ENCODE peak calls at places on chromosome 1, in nine cellular contexts. H is EL; K is right cardiac atrium; X is iris pigment epithelial cell; R is BE2C; B is mucosa of descending colon; W is activated naive CD4-positive, alpha-beta T cell treated with Interleukin-2 at 50 U/mL for 16 hours; T is NCI-H510A; N is GM12891. L is an unnamed sample.

GRCh38 chr1:162029205-162029604 is 5.5 kb upstream of the OLFML2B start:
- DNase-seq in B (peak), W (no peak), K (no peak), N (no peak), X (no peak), R (peak), H (no peak), T (no peak), L (no peak)

GRCh38 chr1:37621326-37621870 is 13.3 kb downstream of the RSPO1 start:
- DNase-seq in B (no peak), R (no peak), K (no peak), W (no peak), T (no peak), X (no peak), H (no peak), N (no peak), L (no peak)

GRCh38 chr1:11143401-11143800 is 43.7 kb upstream of the EXOSC10 start:
- DNase-seq in X (no peak), W (no peak), H (no peak), N (no peak), T (no peak), K (no peak), B (no peak), R (no peak), L (no peak)

GRCh38 chr1:1547011-1547410 is 6.6 kb upstream of the TMEM240 start:
- DNase-seq in W (no peak), R (no peak), H (no peak), N (no peak), X (no peak), B (no peak), T (no peak), K (no peak), L (no peak)

GRCh38 chr1:31660871-31661455 is 16.3 kb upstream of the PEF1 start:
- DNase-seq in R (no peak), T (no peak), K (no peak), W (no peak), N (no peak), B (no peak), X (no peak), H (no peak), L (no peak)

GRCh38 chr1:8873506-8874229 is 4.8 kb downstream of the ENO1 start:
- DNase-seq in T (peak), X (peak), R (peak), N (no peak), K (peak), W (peak), H (peak), B (peak), L (peak)

GRCh38 chr1:203556047-203556851 is 62.3 kb downstream of the OPTC start:
- DNase-seq in K (peak), H (peak), N (no peak), T (no peak), W (no peak), X (peak), R (peak), B (no peak), L (peak)

GRCh38 chr1:40239626-40240025 is 8.1 kb upstream of the TMCO2 start:
- DNase-seq in K (no peak), R (no peak), B (no peak), X (no peak), T (no peak), W (no peak), H (no peak), N (no peak), L (no peak)

GRCh38 chr1:19477284-19478240 is 7.8 kb downstream of the CAPZB start:
- DNase-seq in B (peak), R (no peak), T (peak), X (no peak), N (no peak), W (peak), H (no peak), K (peak), L (no peak)

GRCh38 chr1:66768935-66769334 is 16.7 kb downstream of the DYNLT5 start:
- DNase-seq in B (no peak), X (no peak), T (no peak), K (no peak), W (no peak), R (no peak), H (no peak), N (no peak), L (no peak)

GRCh38 chr1:20126806-20127440 is 7.6 kb upstream of the PLA2G2D start:
- DNase-seq in B (no peak), T (no peak), H (no peak), R (no peak), W (no peak), N (no peak), K (no peak), X (no peak), L (no peak)

GRCh38 chr1:210358511-210359148 is 29.9 kb downstream of the HHAT start:
- DNase-seq in N (no peak), R (no peak), X (no peak), T (no peak), B (peak), W (no peak), K (no peak), H (no peak), L (no peak)

GRCh38 chr1:226764533-226764932 is 25.5 kb upstream of the ITPKB start:
- DNase-seq in H (no peak), K (no peak), W (no peak), X (no peak), B (no peak), T (no peak), N (no peak), R (no peak), L (no peak)

GRCh38 chr1:54806931-54807611 is 5.9 kb upstream of the TTC22 start:
- DNase-seq in R (no peak), X (no peak), W (peak), B (no peak), K (no peak), T (no peak), H (peak), N (no peak), L (peak)

GRCh38 chr1:237763137-237763536 is 127.6 kb downstream of the ZP4 start:
- DNase-seq in B (no peak), H (no peak), R (no peak), K (no peak), T (no peak), N (no peak), X (no peak), W (no peak), L (no peak)

GRCh38 chr1:168079761-168080160 is 57.0 kb downstream of the GPR161 start:
- DNase-seq in X (peak), T (no peak), W (no peak), H (peak), N (no peak), K (no peak), R (no peak), B (no peak), L (peak)

GRCh38 chr1:206772228-206773002 is at the start of gene IL10:
- DNase-seq in R (no peak), K (peak), H (no peak), N (no peak), B (no peak), W (no peak), T (no peak), X (peak), L (no peak)

GRCh38 chr1:162973381-162973795 is 95.8 kb upstream of the RGS4 start:
- DNase-seq in R (no peak), N (no peak), B (no peak), T (no peak), H (peak), X (peak), W (no peak), K (no peak), L (peak)

GRCh38 chr1:162690672-162691434 is 58.6 kb downstream of the DDR2 start:
- DNase-seq in R (no peak), B (no peak), K (peak), X (peak), H (peak), N (no peak), T (no peak), W (no peak), L (peak)

GRCh38 chr1:201896951-201897391 is 8.3 kb downstream of the SHISA4 start:
- DNase-seq in W (no peak), R (no peak), B (no peak), H (peak), X (no peak), N (no peak), K (no peak), T (no peak), L (peak)

GRCh38 chr1:19481826-19482398 is 3.4 kb downstream of the CAPZB start:
- DNase-seq in B (no peak), T (no peak), W (no peak), H (no peak), X (no peak), R (no peak), N (no peak), K (no peak), L (no peak)